ENCODE peak calls at places on chromosomes 6 and 20, in nine cellular contexts. I is PC-3; V is heart left ventricle; F is CD8-positive, alpha-beta T cell; P is psoas muscle; W is Panc1; N is lower lobe of right lung; U is small intestine; Y is CD4-positive, alpha-beta T cell. S is an unnamed sample.

GRCh38 chr6:104312851-104313250 is 546.9 kb downstream of the HACE1 start:
- DNase-seq in I (peak; percentile 36), V (no peak), F (no peak), P (no peak), W (no peak), N (no peak), U (no peak), Y (no peak), S (no peak)

GRCh38 chr6:72622094-72622540 is 253 bp downstream of the KCNQ5 start:
- DNase-seq in I (no peak), V (peak; percentile 6), F (peak; percentile 39), P (peak; percentile 84), W (no peak), N (peak; percentile 53), U (no peak), Y (peak; percentile 58), S (peak; percentile 73)

GRCh38 chr6:44254201-44254956 is 2.9 kb downstream of the SLC35B2 start:
- DNase-seq in I (no peak), V (no peak), F (no peak), P (peak; percentile 56), W (no peak), N (no peak), U (no peak), Y (no peak), S (no peak)

GRCh38 chr20:38152175-38153010 is 12.7 kb downstream of the TGM2 start:
- DNase-seq in I (peak; percentile 71), V (peak; percentile 90), F (no peak), P (peak; percentile 87), W (no peak), N (peak; percentile 93), U (peak; percentile 94), Y (no peak), S (no peak)

GRCh38 chr20:43271980-43272379 is 82.3 kb upstream of the PTPRT start:
- DNase-seq in I (no peak), V (no peak), F (no peak), P (no peak), W (no peak), N (no peak), U (no peak), Y (no peak), S (no peak)

GRCh38 chr6:145214570-145214969 is 520.8 kb downstream of the EPM2A start:
- DNase-seq in I (peak; percentile 53), V (no peak), F (no peak), P (no peak), W (peak; percentile 15), N (no peak), U (peak; percentile 38), Y (no peak), S (peak; percentile 45)

GRCh38 chr6:37731888-37732287 is 34.2 kb upstream of the MDGA1 start:
- DNase-seq in I (no peak), V (no peak), F (peak; percentile 19), P (no peak), W (no peak), N (peak; percentile 71), U (peak; percentile 85), Y (peak; percentile 47), S (no peak)

GRCh38 chr20:652611-653109 is 340 bp downstream of the SRXN1 start:
- DNase-seq in I (peak; percentile 31), V (no peak), F (no peak), P (no peak), W (no peak), N (peak; percentile 66), U (no peak), Y (no peak), S (peak; percentile 36)

GRCh38 chr6:33592280-33592594 is 12.2 kb upstream of the BAK1 start:
- DNase-seq in I (no peak), V (no peak), F (no peak), P (no peak), W (no peak), N (no peak), U (no peak), Y (no peak), S (no peak)

GRCh38 chr6:33591633-33592032 is 11.6 kb upstream of the BAK1 start:
- DNase-seq in I (no peak), V (no peak), F (no peak), P (no peak), W (no peak), N (no peak), U (no peak), Y (no peak), S (no peak)

GRCh38 chr6:33593414-33593727 is 13.3 kb upstream of the BAK1 start:
- DNase-seq in I (no peak), V (no peak), F (no peak), P (no peak), W (no peak), N (no peak), U (no peak), Y (no peak), S (no peak)

GRCh38 chr6:33590531-33591198 is 10.6 kb upstream of the BAK1 start:
- DNase-seq in I (peak; percentile 38), V (no peak), F (no peak), P (no peak), W (no peak), N (peak; percentile 79), U (peak; percentile 86), Y (no peak), S (no peak)

DNA sequence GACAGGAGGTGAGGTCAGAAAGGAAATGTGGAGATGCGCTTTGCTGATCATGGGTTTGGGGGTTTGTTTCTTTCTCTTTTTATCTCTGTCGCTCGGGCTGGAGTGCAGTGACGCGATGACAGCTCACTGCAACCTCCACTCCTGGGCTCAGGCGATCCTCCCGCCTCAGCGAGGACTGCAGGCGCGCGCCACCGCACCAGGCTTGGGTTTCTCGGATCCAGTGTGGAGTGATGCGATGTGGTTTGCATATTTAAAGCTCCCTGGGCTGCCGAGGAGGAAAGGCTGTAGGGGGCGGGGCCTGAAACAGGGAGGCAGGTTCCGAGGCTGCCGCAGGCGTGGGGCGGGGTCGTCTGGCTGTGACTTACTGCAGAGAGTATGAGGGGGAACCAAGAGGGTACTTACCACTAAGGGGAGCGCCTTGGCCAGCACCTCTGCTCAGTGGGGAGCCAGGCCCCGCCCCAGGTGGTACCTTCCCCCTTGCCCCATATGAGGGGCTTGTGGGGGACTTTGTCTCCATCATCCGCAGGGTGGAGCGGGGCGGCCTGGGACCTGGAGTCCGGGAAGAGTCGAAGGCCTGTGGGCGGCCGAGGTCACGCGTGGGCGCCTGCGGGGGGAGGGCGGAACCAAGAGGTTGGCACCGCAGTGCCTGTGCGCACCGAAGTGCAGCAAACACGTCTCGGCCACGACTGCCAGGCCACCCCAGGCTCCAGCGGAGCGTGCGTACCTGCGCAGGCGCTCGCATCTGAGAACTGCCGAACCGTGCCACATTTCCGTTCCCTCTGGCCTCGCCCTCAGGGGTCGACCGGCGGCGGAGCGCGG is 12.7 kb upstream of the BAK1 start:
- DNase-seq in I (no peak), V (no peak), F (peak; percentile 45), P (no peak), W (no peak), N (peak; percentile 62), U (peak; percentile 62), Y (peak; percentile 57), S (no peak)
- H3K27ac ChIP-seq in I (no peak overlapping the region), V (no peak overlapping the region), F (peak overlapping the region; percentile 46), P (no peak overlapping the region), W (peak overlapping the region; percentile 45), N (peak overlapping the region; percentile 41), U (peak overlapping the region; percentile 70), Y (peak overlapping the region; percentile 22), S (no peak overlapping the region)

GRCh38 chr6:35080821-35081425 is 60.2 kb downstream of the TCP11 start:
- DNase-seq in I (no peak), V (no peak), F (no peak), P (no peak), W (no peak), N (no peak), U (no peak), Y (no peak), S (no peak)
- H3K27ac ChIP-seq in I (no peak overlapping the region), V (peak overlapping the region; percentile 56), F (no peak overlapping the region), P (no peak overlapping the region), W (no peak overlapping the region), N (peak overlapping the region; percentile 75), U (no peak overlapping the region), Y (no peak overlapping the region), S (no peak overlapping the region)

GRCh38 chr20:31818376-31818908 is 714 bp upstream of the MYLK2 start:
- DNase-seq in I (no peak), V (no peak), F (no peak), P (no peak), W (no peak), N (no peak), U (no peak), Y (no peak), S (no peak)

GRCh38 chr20:31821427-31821826 is 2.3 kb downstream of the MYLK2 start:
- DNase-seq in I (no peak), V (no peak), F (no peak), P (peak; percentile 61), W (no peak), N (no peak), U (no peak), Y (no peak), S (no peak)

GRCh38 chr20:31817461-31817860 is 1.7 kb upstream of the MYLK2 start:
- DNase-seq in I (no peak), V (no peak), F (no peak), P (no peak), W (no peak), N (no peak), U (no peak), Y (no peak), S (no peak)

GRCh38 chr20:31820228-31820627 is 1.1 kb downstream of the MYLK2 start:
- DNase-seq in I (no peak), V (no peak), F (no peak), P (no peak), W (no peak), N (no peak), U (no peak), Y (no peak), S (no peak)

DNA sequence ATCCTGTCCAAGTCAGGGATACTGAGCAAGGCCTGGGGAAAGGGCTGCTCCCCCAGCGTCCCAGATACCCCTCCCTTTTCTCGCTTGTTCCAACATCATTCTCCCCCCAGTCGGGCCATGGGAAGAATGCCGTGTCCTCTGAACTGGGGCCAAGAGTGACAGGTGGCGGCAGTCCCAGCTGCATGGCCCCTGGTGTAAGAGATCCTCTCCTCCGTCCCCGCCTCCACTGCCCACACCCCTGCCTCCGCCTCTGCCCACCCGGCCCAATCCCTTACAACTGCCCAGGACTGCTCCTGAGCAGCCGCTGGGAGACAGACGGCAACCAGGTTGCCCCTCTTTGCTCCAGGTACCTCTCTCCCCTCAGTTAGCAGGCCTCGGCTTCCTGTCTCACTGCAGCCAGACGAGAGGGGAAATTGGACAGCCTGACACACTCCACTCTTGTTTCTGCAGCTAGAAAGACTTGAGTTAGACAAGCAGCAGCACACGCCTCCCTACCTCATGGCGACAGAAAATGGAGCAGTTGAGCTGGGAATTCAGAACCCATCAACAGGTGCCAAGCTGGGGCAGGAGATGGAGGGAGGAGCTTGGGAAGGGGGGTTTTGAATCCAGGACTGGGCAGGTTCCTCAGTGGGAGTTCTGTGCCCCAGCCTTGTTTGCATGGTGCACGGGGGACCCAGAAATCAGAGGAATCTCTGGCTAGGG is at the start of gene MYLK2:
- DNase-seq in I (no peak), V (no peak), F (no peak), P (peak; percentile 92), W (no peak), N (no peak), U (no peak), Y (no peak), S (no peak)
- H3K27ac ChIP-seq in I (no peak within 1 kb of the TSS), V (no peak within 1 kb of the TSS), F (no peak within 1 kb of the TSS), P (peak within 1 kb of the TSS; percentile 80), W (no peak within 1 kb of the TSS), N (no peak within 1 kb of the TSS), U (no peak within 1 kb of the TSS), Y (no peak within 1 kb of the TSS), S (no peak within 1 kb of the TSS)

GRCh38 chr20:22924036-22924737 is 110.9 kb upstream of the SSTR4 start:
- DNase-seq in I (peak; percentile 22), V (peak; percentile 26), F (no peak), P (no peak), W (no peak), N (no peak), U (no peak), Y (no peak), S (no peak)

GRCh38 chr20:22920898-22921297 is 114.2 kb upstream of the SSTR4 start:
- DNase-seq in I (peak; percentile 56), V (no peak), F (no peak), P (no peak), W (no peak), N (no peak), U (no peak), Y (no peak), S (no peak)

GRCh38 chr20:22921595-22922421 is 113.3 kb upstream of the SSTR4 start:
- DNase-seq in I (peak; percentile 95), V (no peak), F (no peak), P (no peak), W (no peak), N (no peak), U (no peak), Y (no peak), S (no peak)

GRCh38 chr20:22924949-22925612 is 110.0 kb upstream of the SSTR4 start:
- DNase-seq in I (no peak), V (no peak), F (no peak), P (no peak), W (no peak), N (no peak), U (no peak), Y (no peak), S (no peak)

DNA sequence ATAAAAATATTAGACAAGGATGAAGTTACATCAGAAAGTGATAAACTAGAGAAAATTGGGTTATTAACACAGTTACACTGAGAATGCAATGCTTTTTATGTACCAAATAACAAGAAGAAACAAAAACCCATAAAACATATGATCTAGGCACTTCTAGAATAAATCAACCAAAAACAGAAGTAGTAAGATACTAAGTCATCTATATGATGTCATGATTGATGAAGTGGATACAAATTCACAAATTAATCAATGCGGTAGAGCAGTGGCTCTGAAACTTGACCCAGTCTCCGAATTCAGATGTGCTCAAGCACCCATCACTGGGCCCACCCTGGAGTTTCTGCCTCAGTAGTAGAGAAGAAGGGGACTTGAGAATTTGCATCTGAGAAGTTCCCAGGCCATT is 112.1 kb upstream of the SSTR4 start:
- DNase-seq in I (no peak), V (no peak), F (no peak), P (no peak), W (no peak), N (no peak), U (no peak), Y (no peak), S (no peak)
- H3K27ac ChIP-seq in I (no peak overlapping the region), V (no peak overlapping the region), F (no peak overlapping the region), P (no peak overlapping the region), W (no peak overlapping the region), N (no peak overlapping the region), U (no peak overlapping the region), Y (no peak overlapping the region), S (no peak overlapping the region)